ENCODE peak calls at places on chromosomes 4 and X, in four cellular contexts. One of them, this sample, is unnamed.

GRCh38 chr4:19807505-19807904 is 444.2 kb upstream of the SLIT2 start:
- DNase-seq in A549: no peak
- DNase-seq in PC-3: peak; percentile 4
- DNase-seq in GM10248: no peak
- DNase-seq in this sample: peak; percentile 61

GRCh38 chrX:129777218-129777768 is 2.5 kb upstream of the SASH3 start:
- DNase-seq in A549: no peak
- DNase-seq in PC-3: peak; percentile 61
- DNase-seq in GM10248: peak; percentile 54
- DNase-seq in this sample: no peak

GRCh38 chrX:41475611-41476241 is 28.6 kb downstream of the NYX start:
- DNase-seq in A549: no peak
- DNase-seq in PC-3: no peak
- DNase-seq in GM10248: no peak
- DNase-seq in this sample: no peak

GRCh38 chrX:55026143-55026542 is 4.6 kb downstream of the ALAS2 start:
- DNase-seq in A549: no peak
- DNase-seq in PC-3: peak; percentile 83
- DNase-seq in GM10248: no peak
- DNase-seq in this sample: no peak

GRCh38 chr4:3372933-3373465 is 68.8 kb upstream of the HGFAC start:
- DNase-seq in A549: no peak
- DNase-seq in PC-3: no peak
- DNase-seq in GM10248: peak; percentile 71
- DNase-seq in this sample: no peak

GRCh38 chr4:177519481-177520270 is 77.4 kb upstream of the AGA start:
- DNase-seq in A549: no peak
- DNase-seq in PC-3: no peak
- DNase-seq in GM10248: no peak
- DNase-seq in this sample: no peak

GRCh38 chrX:63922221-63922620 is 137.2 kb upstream of the ARHGEF9 start:
- DNase-seq in A549: no peak
- DNase-seq in PC-3: peak; percentile 30
- DNase-seq in GM10248: no peak
- DNase-seq in this sample: peak; percentile 38

GRCh38 chrX:47608130-47608810 is 11.4 kb downstream of the SYN1 start:
- DNase-seq in A549: no peak
- DNase-seq in PC-3: no peak
- DNase-seq in GM10248: no peak
- DNase-seq in this sample: no peak

GRCh38 chr4:175263537-175263936 is 345.4 kb downstream of the ADAM29 start:
- DNase-seq in A549: no peak
- DNase-seq in PC-3: no peak
- DNase-seq in GM10248: no peak
- DNase-seq in this sample: no peak

GRCh38 chrX:107629533-107629909 is 1.2 kb downstream of the PRPS1 start:
- DNase-seq in A549: peak; percentile 51
- DNase-seq in PC-3: peak; percentile 31
- DNase-seq in GM10248: no peak
- DNase-seq in this sample: peak; percentile 29
- TF ChIP-seq CTCF in A549: peak; percentile 32
- TF ChIP-seq CTCF in PC-3: peak; percentile 45
- TF ChIP-seq CTCF in GM10248: peak; percentile 17
- TF ChIP-seq CTCF in this sample: no peak

GRCh38 chr4:168723020-168723419 is 226.2 kb downstream of the PALLD start:
- DNase-seq in A549: no peak
- DNase-seq in PC-3: peak; percentile 31
- DNase-seq in GM10248: no peak
- DNase-seq in this sample: no peak
- TF ChIP-seq CTCF in A549: no peak
- TF ChIP-seq CTCF in PC-3: no peak
- TF ChIP-seq CTCF in GM10248: no peak
- TF ChIP-seq CTCF in this sample: no peak

GRCh38 chrX:69119122-69119521 is 46.1 kb downstream of the PJA1 start:
- DNase-seq in A549: no peak
- DNase-seq in PC-3: no peak
- DNase-seq in GM10248: no peak
- DNase-seq in this sample: no peak
- TF ChIP-seq CTCF in A549: no peak
- TF ChIP-seq CTCF in PC-3: no peak
- TF ChIP-seq CTCF in GM10248: no peak
- TF ChIP-seq CTCF in this sample: no peak

DNA sequence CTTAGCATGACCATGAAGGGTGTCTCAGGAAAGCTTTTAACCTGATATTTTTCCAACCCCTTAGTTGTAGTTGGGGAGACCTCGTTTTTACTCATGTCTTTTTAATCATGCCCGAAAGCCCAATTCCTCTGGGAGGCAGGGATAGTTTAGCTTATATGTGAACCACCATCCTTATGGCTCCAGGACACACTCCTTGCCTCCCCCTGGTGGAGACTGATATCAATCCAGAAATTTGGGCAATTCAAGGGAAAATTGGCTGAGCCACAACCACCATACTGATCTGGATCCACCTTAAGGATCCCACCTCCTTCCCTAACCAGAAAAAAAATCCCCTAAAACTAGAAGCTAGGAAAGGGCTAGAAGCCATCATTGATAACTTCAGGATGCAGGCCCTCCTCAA is 13.4 kb upstream of the COL25A1 start:
- DNase-seq in A549: no peak
- DNase-seq in PC-3: no peak
- DNase-seq in GM10248: no peak
- DNase-seq in this sample: no peak
- TF ChIP-seq CTCF in A549: no peak
- TF ChIP-seq CTCF in PC-3: peak; percentile 33
- TF ChIP-seq CTCF in GM10248: no peak
- TF ChIP-seq CTCF in this sample: no peak

GRCh38 chrX:68179355-68179754 is 253.9 kb downstream of the OPHN1 start:
- DNase-seq in A549: no peak
- DNase-seq in PC-3: no peak
- DNase-seq in GM10248: no peak
- DNase-seq in this sample: no peak
- TF ChIP-seq CTCF in A549: no peak
- TF ChIP-seq CTCF in PC-3: no peak
- TF ChIP-seq CTCF in GM10248: no peak
- TF ChIP-seq CTCF in this sample: no peak

GRCh38 chrX:134931550-134931949 is 59.2 kb upstream of the SMIM10 start:
- DNase-seq in A549: no peak
- DNase-seq in PC-3: peak; percentile 45
- DNase-seq in GM10248: no peak
- DNase-seq in this sample: no peak
- TF ChIP-seq CTCF in A549: no peak
- TF ChIP-seq CTCF in PC-3: peak; percentile 31
- TF ChIP-seq CTCF in GM10248: no peak
- TF ChIP-seq CTCF in this sample: no peak

DNA sequence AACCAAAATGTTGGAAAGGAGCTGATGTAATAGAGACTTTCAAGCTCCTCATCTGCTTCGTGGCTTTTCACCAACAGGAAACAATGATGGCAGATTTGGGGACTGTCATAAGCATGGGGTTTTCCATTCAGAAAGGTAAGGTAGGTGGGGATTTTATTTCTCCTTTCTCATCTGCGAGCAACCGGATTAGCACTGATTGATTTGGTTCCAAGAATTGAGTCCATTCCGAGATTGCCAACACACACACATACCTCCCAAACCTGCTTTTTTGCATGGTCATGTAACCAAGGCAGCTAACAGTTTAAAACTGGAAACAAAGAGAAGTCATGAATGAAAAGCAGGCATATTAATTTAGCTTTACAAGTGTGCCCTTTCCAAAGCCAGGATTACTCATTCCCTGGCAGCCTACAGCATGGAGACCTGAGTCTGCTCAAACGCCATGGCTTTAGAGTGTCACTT is 63.0 kb upstream of the LNX1 start:
- DNase-seq in A549: no peak
- DNase-seq in PC-3: peak; percentile 55
- DNase-seq in GM10248: no peak
- DNase-seq in this sample: peak; percentile 28
- TF ChIP-seq CTCF in A549: no peak
- TF ChIP-seq CTCF in PC-3: no peak
- TF ChIP-seq CTCF in GM10248: no peak
- TF ChIP-seq CTCF in this sample: no peak